ENCODE peak calls at places on chromosomes 16 and 17, in six cellular contexts. E is neural progenitor cell, L is GM23248, J is MM.1S, H is SK-N-SH, B is GM23338. Q is an unnamed sample.

GRCh38 chr16:17334096-17334495 is 136.7 kb downstream of the XYLT1 start:
- DNase-seq in J (no peak), B (no peak), E (no peak), L (peak), H (no peak), Q (no peak)

GRCh38 chr17:70254735-70255460 is 85.6 kb downstream of the KCNJ2 start:
- DNase-seq in B (no peak), L (peak), E (no peak), J (no peak), H (no peak), Q (no peak)

GRCh38 chr17:61411114-61411943 is 11.7 kb downstream of the TBX2 start:
- DNase-seq in J (peak), H (peak), E (peak), B (peak), L (peak), Q (no peak)

GRCh38 chr16:2675714-2676113 is 6.6 kb upstream of the KCTD5 start:
- DNase-seq in E (no peak), H (no peak), B (no peak), L (no peak), J (no peak), Q (peak)

GRCh38 chr16:29674188-29674587 is 4.8 kb upstream of the QPRT start:
- DNase-seq in B (no peak), J (no peak), H (no peak), E (no peak), L (peak), Q (no peak)

GRCh38 chr16:81214745-81215166 is 23.7 kb upstream of the BCO1 start:
- DNase-seq in L (peak), H (no peak), J (no peak), B (peak), E (peak), Q (peak)

GRCh38 chr17:46831573-46832305 is 13.2 kb upstream of the WNT3 start:
- DNase-seq in L (no peak), E (no peak), H (no peak), J (no peak), B (no peak), Q (no peak)

GRCh38 chr16:58515871-58516767 is 802 bp downstream of the SETD6 start:
- DNase-seq in E (peak), B (peak), H (no peak), J (peak), L (peak), Q (no peak)

GRCh38 chr16:12462690-12463646 is 340.7 kb downstream of the CPPED1 start:
- DNase-seq in B (no peak), H (no peak), J (no peak), L (peak), E (no peak), Q (no peak)

GRCh38 chr17:2974347-2974746 is 89.1 kb downstream of the OR1D5 start:
- DNase-seq in B (no peak), J (no peak), H (no peak), E (no peak), L (no peak), Q (no peak)

GRCh38 chr16:15518412-15519351 is 84.3 kb downstream of the BMERB1 start:
- DNase-seq in H (no peak), B (no peak), E (no peak), L (peak), J (no peak), Q (no peak)

GRCh38 chr17:61361084-61361483 is 38.6 kb upstream of the TBX2 start:
- DNase-seq in B (no peak), J (no peak), L (peak), H (no peak), E (no peak), Q (no peak)

GRCh38 chr16:14088155-14088753 is 17.1 kb downstream of the MRTFB start:
- DNase-seq in H (no peak), J (no peak), E (no peak), B (no peak), L (peak), Q (no peak)

GRCh38 chr16:57828272-57829161 is 26.2 kb upstream of the KIFC3 start:
- DNase-seq in J (no peak), E (no peak), B (peak), H (no peak), L (no peak), Q (no peak)

GRCh38 chr17:45427181-45427835 is 5.4 kb downstream of the ARHGAP27 start:
- DNase-seq in J (no peak), H (peak), E (no peak), L (no peak), B (no peak), Q (no peak)

GRCh38 chr16:85302848-85303353 is 190.6 kb upstream of the CIBAR2 start:
- DNase-seq in J (no peak), H (no peak), L (no peak), B (no peak), E (no peak), Q (no peak)

GRCh38 chr16:87921236-87921773 is 15.0 kb downstream of the CA5A start:
- DNase-seq in E (no peak), L (no peak), H (no peak), B (no peak), J (no peak), Q (peak)

GRCh38 chr17:38815576-38816193 is 9.4 kb downstream of the CWC25 start:
- DNase-seq in B (peak), E (no peak), J (no peak), L (peak), H (no peak), Q (no peak)

GRCh38 chr17:83180264-83180995 is 101.0 kb downstream of the METRNL start:
- DNase-seq in B (no peak), J (no peak), E (no peak), H (no peak), L (no peak), Q (no peak)

GRCh38 chr17:63033142-63033541 is 67.1 kb downstream of the TANC2 start:
- DNase-seq in E (no peak), L (no peak), B (peak), J (no peak), H (no peak), Q (no peak)

GRCh38 chr17:6724009-6724408 is 10.8 kb upstream of the SLC13A5 start:
- DNase-seq in B (no peak), L (no peak), E (no peak), H (no peak), J (no peak), Q (no peak)

GRCh38 chr17:65360961-65361552 is 200.4 kb downstream of the AXIN2 start:
- DNase-seq in J (no peak), E (no peak), B (no peak), H (no peak), L (no peak), Q (no peak)

GRCh38 chr17:65355246-65355645 is 206.2 kb downstream of the AXIN2 start:
- DNase-seq in J (no peak), B (no peak), E (no peak), L (no peak), H (no peak), Q (no peak)

GRCh38 chr17:65362826-65363225 is 198.6 kb downstream of the AXIN2 start:
- DNase-seq in L (peak), H (no peak), J (no peak), E (no peak), B (no peak), Q (no peak)

GRCh38 chr17:65356524-65356923 is 204.9 kb downstream of the AXIN2 start:
- DNase-seq in L (no peak), J (no peak), E (no peak), H (no peak), B (no peak), Q (no peak)

GRCh38 chr17:65359016-65359415 is 202.4 kb downstream of the AXIN2 start:
- DNase-seq in J (no peak), L (peak), B (no peak), H (no peak), E (no peak), Q (peak)
- TF ChIP-seq EZH2phosphoT487 in J (no peak), L (no peak), B (no peak), H (no peak), E (no peak), Q (no peak)

DNA sequence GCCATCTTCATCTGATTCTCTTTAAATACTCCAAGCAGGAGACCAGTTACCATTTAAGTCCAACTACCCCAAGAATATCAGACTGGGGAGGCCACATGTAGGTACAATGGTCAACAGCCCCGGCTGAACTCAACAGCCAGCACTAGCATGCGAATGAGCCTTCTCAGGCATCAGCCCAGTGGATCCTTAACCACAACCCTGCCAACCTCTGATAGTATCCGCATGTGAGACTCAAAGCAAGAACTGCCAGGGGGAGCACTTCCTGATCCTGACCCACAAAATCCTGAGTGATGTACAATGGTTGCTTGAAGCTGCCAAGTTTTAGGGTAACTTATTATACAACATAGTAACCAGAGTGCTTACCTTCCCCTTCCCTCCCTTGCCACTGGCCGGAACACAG is 4.0 kb downstream of the PYY start:
- DNase-seq in B (no peak), J (no peak), H (no peak), L (no peak), E (no peak), Q (no peak)
- TF ChIP-seq EZH2phosphoT487 in B (no peak), J (no peak), H (no peak), L (no peak), E (no peak), Q (no peak)

DNA sequence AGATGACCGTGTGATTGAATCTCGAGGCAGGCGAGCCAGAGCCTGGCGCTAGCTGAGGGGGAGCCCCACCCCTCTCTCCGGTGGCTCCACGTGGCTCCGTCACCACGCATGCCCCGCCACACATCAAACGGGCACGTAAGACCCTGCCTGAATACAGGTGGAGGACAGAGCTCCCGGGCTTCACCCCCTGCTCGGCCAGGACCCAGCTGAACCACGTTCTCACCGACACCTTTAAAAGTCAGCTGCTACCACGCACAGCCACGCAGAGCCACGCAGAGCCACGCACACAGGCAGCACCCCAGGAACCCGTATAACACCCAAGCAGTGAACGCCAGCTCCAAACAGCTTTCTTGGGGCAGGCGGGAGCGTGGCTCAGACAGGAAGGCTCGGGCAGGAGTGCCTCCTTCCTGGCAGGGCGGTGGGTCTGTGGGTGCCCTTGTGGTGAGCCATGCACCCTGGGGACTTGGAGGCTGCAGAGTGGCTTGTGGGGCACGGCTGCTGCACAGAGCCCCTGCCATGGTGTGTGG is 4.4 kb downstream of the TMEM204 start:
- DNase-seq in L (no peak), J (no peak), H (no peak), B (no peak), E (no peak), Q (no peak)
- TF ChIP-seq EZH2phosphoT487 in L (no peak), J (no peak), H (no peak), B (no peak), E (no peak), Q (no peak)

GRCh38 chr17:52696362-52696761 is 537.8 kb upstream of the CA10 start:
- DNase-seq in E (no peak), H (no peak), J (no peak), L (no peak), B (no peak), Q (no peak)
- TF ChIP-seq EZH2phosphoT487 in E (no peak), H (no peak), J (no peak), L (no peak), B (no peak), Q (no peak)